ENCODE peak calls at places on chromosome X, in eight cellular contexts. O, S, Q, Y, M, C, U and J are unnamed samples.

GRCh38 chrX:125439194-125439849 is 119.7 kb downstream of the TEX13C start:
- DNase-seq in S (no peak), U (no peak), C (peak; percentile 0), M (no peak), O (no peak), Y (no peak), Q (no peak), J (no peak)

GRCh38 chrX:10579018-10579752 is 41.2 kb downstream of the MID1 start:
- DNase-seq in Q (no peak), U (no peak), O (no peak), C (peak; percentile 81), M (no peak), Y (no peak), S (no peak), J (no peak)

GRCh38 chrX:137568741-137569469 is 3.0 kb downstream of the ZIC3 start:
- DNase-seq in O (peak; percentile 31), Q (no peak), C (no peak), Y (no peak), S (no peak), U (no peak), M (no peak), J (no peak)

GRCh38 chrX:10158279-10158939 is 1.6 kb downstream of the CLCN4 start:
- DNase-seq in M (no peak), Q (no peak), Y (no peak), U (no peak), C (no peak), S (no peak), O (peak; percentile 67), J (no peak)

GRCh38 chrX:14801136-14801535 is 71.7 kb downstream of the FANCB start:
- DNase-seq in Q (no peak), Y (no peak), M (no peak), S (no peak), O (no peak), C (peak; percentile 4), U (no peak), J (no peak)

GRCh38 chrX:545488-545887 is 85.1 kb upstream of the SHOX start:
- DNase-seq in Y (no peak), S (no peak), M (peak; percentile 61), O (no peak), U (no peak), C (no peak), Q (peak; percentile 70), J (no peak)

GRCh38 chrX:28586291-28586690 is 955 bp upstream of the IL1RAPL1 start:
- DNase-seq in S (no peak), Y (no peak), M (no peak), Q (no peak), C (peak; percentile 59), O (peak; percentile 70), U (peak; percentile 10), J (no peak)

GRCh38 chrX:133254666-133255065 is 36.5 kb upstream of the TFDP3 start:
- DNase-seq in O (no peak), M (no peak), U (no peak), Q (no peak), C (no peak), S (no peak), Y (no peak), J (no peak)

GRCh38 chrX:130144509-130144908 is 21.1 kb downstream of the AIFM1 start:
- DNase-seq in Y (no peak), C (peak; percentile 87), S (no peak), O (no peak), U (no peak), Q (no peak), M (no peak), J (no peak)

GRCh38 chrX:80876877-80877276 is 67.2 kb upstream of the BRWD3 start:
- DNase-seq in M (no peak), Y (no peak), Q (no peak), C (peak; percentile 57), U (no peak), O (no peak), S (no peak), J (no peak)

GRCh38 chrX:1384738-1385250 is 7.1 kb downstream of the SLC25A6 start:
- DNase-seq in M (no peak), Y (peak; percentile 56), U (no peak), Q (peak; percentile 63), S (no peak), O (no peak), C (no peak), J (no peak)

GRCh38 chrX:7054219-7055206 is 93.0 kb upstream of the STS start:
- DNase-seq in Y (no peak), S (no peak), U (no peak), O (no peak), Q (no peak), C (no peak), M (no peak), J (no peak)

GRCh38 chrX:24396930-24397277 is 36.5 kb downstream of the SUPT20HL1 start:
- DNase-seq in S (no peak), Y (no peak), C (no peak), U (no peak), O (no peak), M (no peak), Q (no peak), J (no peak)

GRCh38 chrX:154352012-154352401 is 22.4 kb downstream of the FLNA start:
- DNase-seq in Q (no peak), C (no peak), M (no peak), Y (no peak), O (no peak), S (no peak), U (peak; percentile 7), J (no peak)

GRCh38 chrX:20056704-20057103 is 60.0 kb downstream of the MAP7D2 start:
- DNase-seq in Q (no peak), U (no peak), M (no peak), O (no peak), S (no peak), Y (no peak), C (no peak), J (no peak)

GRCh38 chrX:10939384-10939783 is 171.7 kb upstream of the HCCS start:
- DNase-seq in Y (no peak), U (no peak), S (no peak), C (no peak), M (no peak), O (no peak), Q (no peak), J (no peak)

GRCh38 chrX:369563-370101 is 17.1 kb downstream of the PPP2R3B start:
- DNase-seq in Q (no peak), Y (no peak), C (no peak), S (no peak), O (no peak), M (no peak), U (no peak), J (no peak)

GRCh38 chrX:104330966-104331365 is 76.2 kb upstream of the ESX1 start:
- DNase-seq in U (no peak), S (no peak), C (peak; percentile 50), Y (no peak), Q (no peak), M (no peak), O (no peak), J (no peak)

GRCh38 chrX:147875866-147876596 is 35.7 kb upstream of the FMR1 start:
- DNase-seq in Y (no peak), M (no peak), Q (no peak), C (peak; percentile 49), O (no peak), S (no peak), U (no peak), J (no peak)

GRCh38 chrX:71181558-71181909 is 36.9 kb downstream of the NLGN3 start:
- DNase-seq in Y (no peak), M (no peak), O (peak; percentile 34), S (no peak), Q (no peak), C (no peak), U (peak; percentile 34), J (no peak)

GRCh38 chrX:75038925-75039324 is 113.7 kb upstream of the NEXMIF start:
- DNase-seq in S (no peak), M (no peak), Q (no peak), Y (no peak), C (peak; percentile 46), O (no peak), U (no peak), J (no peak)
- TF ChIP-seq CTCF in S (no peak), M (peak; percentile 21), Q (no peak), Y (no peak), C (peak; percentile 34), O (peak; percentile 48), U (no peak), J (peak; percentile 23)

GRCh38 chrX:16474511-16474910 is 175.4 kb upstream of the S100G start:
- DNase-seq in S (no peak), Q (no peak), M (no peak), U (no peak), Y (no peak), O (no peak), C (no peak), J (no peak)
- TF ChIP-seq CTCF in S (no peak), Q (no peak), M (no peak), U (no peak), Y (no peak), O (no peak), C (no peak), J (no peak)

DNA sequence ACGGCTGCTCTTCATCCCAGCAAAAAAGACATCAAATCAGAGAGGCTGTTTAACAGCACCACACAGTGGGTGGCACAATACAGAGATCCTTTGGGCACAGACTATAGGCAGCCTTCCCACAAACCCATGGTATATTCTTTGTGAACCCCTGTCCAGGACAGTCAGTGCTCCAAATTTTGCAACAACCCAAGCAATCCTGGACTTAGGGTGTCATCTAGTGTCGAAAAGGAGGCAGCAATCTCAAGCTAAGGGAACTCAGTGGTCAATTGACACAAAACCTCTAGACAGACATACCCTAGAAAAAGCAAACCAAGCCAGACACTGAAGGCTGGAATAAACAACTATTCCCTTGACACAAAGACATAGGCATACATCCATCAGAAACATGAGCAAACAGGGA is 137.4 kb downstream of the BMP15 start:
- DNase-seq in U (no peak), O (no peak), Q (no peak), C (no peak), S (no peak), Y (no peak), M (no peak), J (no peak)
- TF ChIP-seq CTCF in U (no peak), O (peak; percentile 46), Q (no peak), C (no peak), S (no peak), Y (no peak), M (peak; percentile 38), J (no peak)

GRCh38 chrX:26918633-26919032 is 544.5 kb downstream of the PPP4R3C start:
- DNase-seq in U (no peak), Q (no peak), M (no peak), O (peak; percentile 51), Y (no peak), S (no peak), C (peak; percentile 18), J (no peak)
- TF ChIP-seq CTCF in U (no peak), Q (peak; percentile 15), M (peak; percentile 43), O (peak; percentile 62), Y (no peak), S (no peak), C (peak; percentile 6), J (peak; percentile 24)

GRCh38 chrX:144335402-144335801 is 451.5 kb downstream of the UBE2NL start:
- DNase-seq in C (no peak), S (no peak), Y (no peak), U (no peak), O (peak; percentile 62), Q (no peak), M (no peak), J (no peak)
- TF ChIP-seq CTCF in C (no peak), S (no peak), Y (no peak), U (no peak), O (peak; percentile 57), Q (no peak), M (no peak), J (no peak)